ENCODE peak calls at places on chromosome 6, in seven cellular contexts. D is testis, N is PC-3, L is psoas muscle, F is HL-60, H is IMR-90, Q is lung. R is an unnamed sample. For H3K27me3, the result is how much of the 10 kb centered on the place peaks cover.

GRCh38 chr6:40806479-40806878 is 219.3 kb upstream of the LRFN2 start:
- DNase-seq in D (no peak), N (no peak), L (no peak), F (no peak), H (no peak), Q (no peak), R (no peak)

GRCh38 chr6:154672086-154672485 is 61.1 kb upstream of the SCAF8 start:
- DNase-seq in D (no peak), N (no peak), L (no peak), F (no peak), H (no peak), Q (no peak), R (no peak)

GRCh38 chr6:38391206-38391908 is 248.4 kb downstream of the BTBD9 start:
- DNase-seq in D (no peak), N (peak), L (no peak), F (no peak), H (peak), Q (no peak), R (no peak)

GRCh38 chr6:84575264-84575663 is 189.1 kb downstream of the TBX18 start:
- DNase-seq in D (no peak), N (peak), L (no peak), F (peak), H (no peak), Q (no peak), R (no peak)

GRCh38 chr6:170444056-170444505 is 109.0 kb downstream of the PSMB1 start:
- DNase-seq in D (peak), N (no peak), L (no peak), F (no peak), H (no peak), Q (no peak), R (no peak)

GRCh38 chr6:56484669-56485068 is 158.0 kb downstream of the DST start:
- DNase-seq in D (no peak), N (peak), L (no peak), F (no peak), H (peak), Q (no peak), R (no peak)

GRCh38 chr6:43836507-43836906 is 66.5 kb downstream of the VEGFA start:
- DNase-seq in D (no peak), N (no peak), L (no peak), F (no peak), H (peak), Q (no peak), R (no peak)

GRCh38 chr6:162621246-162621645 is 106.3 kb downstream of the PRKN start:
- DNase-seq in D (no peak), N (no peak), L (no peak), F (peak), H (no peak), Q (no peak), R (peak)

GRCh38 chr6:64505312-64505711 is 869.7 kb downstream of the PHF3 start:
- DNase-seq in D (peak), N (peak), L (no peak), F (peak), H (no peak), Q (no peak), R (no peak)

GRCh38 chr6:27188885-27189418 is 58.5 kb upstream of the PRSS16 start:
- DNase-seq in D (peak), N (peak), L (peak), F (peak), H (peak), Q (peak), R (no peak)

GRCh38 chr6:53240763-53241162 is 92.1 kb upstream of the GCM1 start:
- DNase-seq in D (no peak), N (no peak), L (no peak), F (peak), H (no peak), Q (no peak), R (no peak)

GRCh38 chr6:41785689-41786450 is 1.6 kb upstream of the TOMM6 start:
- DNase-seq in D (peak), N (no peak), L (peak), F (no peak), H (no peak), Q (no peak), R (no peak)

GRCh38 chr6:79684821-79685220 is 53.7 kb downstream of the SH3BGRL2 start:
- DNase-seq in D (no peak), N (no peak), L (no peak), F (no peak), H (no peak), Q (no peak), R (no peak)

GRCh38 chr6:155177369-155177961 is 86.3 kb upstream of the CLDN20 start:
- DNase-seq in D (peak), N (peak), L (no peak), F (peak), H (peak), Q (no peak), R (no peak)

GRCh38 chr6:63615590-63615989 is 20.0 kb upstream of the PHF3 start:
- DNase-seq in D (no peak), N (no peak), L (no peak), F (no peak), H (peak), Q (no peak), R (no peak)

GRCh38 chr6:26520088-26520839 is 17.9 kb upstream of the HMGN4 start:
- DNase-seq in D (peak), N (no peak), L (no peak), F (no peak), H (no peak), Q (no peak), R (peak)

GRCh38 chr6:71386215-71386614 is 97.6 kb downstream of the OGFRL1 start:
- DNase-seq in D (no peak), N (peak), L (no peak), F (no peak), H (no peak), Q (no peak), R (peak)

GRCh38 chr6:7224726-7225125 is 88.3 kb downstream of the SSR1 start:
- DNase-seq in D (peak), N (no peak), L (no peak), F (peak), H (no peak), Q (no peak), R (no peak)

GRCh38 chr6:35011096-35012041 is 122.3 kb downstream of the ANKS1A start:
- DNase-seq in D (no peak), N (no peak), L (no peak), F (no peak), H (no peak), Q (no peak), R (no peak)

GRCh38 chr6:20331042-20331441 is 70.6 kb upstream of the E2F3 start:
- DNase-seq in D (no peak), N (no peak), L (no peak), F (no peak), H (no peak), Q (no peak), R (no peak)

GRCh38 chr6:43090557-43090952 is 14.4 kb downstream of the PTK7 start:
- DNase-seq in D (no peak), N (peak), L (no peak), F (no peak), H (peak), Q (no peak), R (no peak)

GRCh38 chr6:169784941-169785340 is 33.5 kb downstream of the ERMARD start:
- DNase-seq in D (no peak), N (no peak), L (no peak), F (no peak), H (no peak), Q (no peak), R (no peak)

GRCh38 chr6:152380993-152381898 is 255.9 kb downstream of the SYNE1 start:
- DNase-seq in D (peak), N (peak), L (peak), F (no peak), H (peak), Q (peak), R (peak)

GRCh38 chr6:71028236-71028876 is 71.5 kb upstream of the B3GAT2 start:
- DNase-seq in D (no peak), N (no peak), L (no peak), F (no peak), H (no peak), Q (no peak), R (peak)

GRCh38 chr6:105401247-105402089 is 1.4 kb downstream of the PREP start:
- DNase-seq in D (no peak), N (no peak), L (no peak), F (no peak), H (peak), Q (no peak), R (peak)

GRCh38 chr6:169642455-169642854 is 59.4 kb downstream of the WDR27 start:
- DNase-seq in D (no peak), N (no peak), L (no peak), F (no peak), H (no peak), Q (no peak), R (no peak)

GRCh38 chr6:161511455-161512159 is 237.7 kb upstream of the AGPAT4 start:
- DNase-seq in D (no peak), N (no peak), L (no peak), F (no peak), H (no peak), Q (no peak), R (no peak)

GRCh38 chr6:146914563-146915483 is 289.4 kb upstream of the STXBP5 start:
- DNase-seq in D (peak), N (peak), L (peak), F (peak), H (peak), Q (no peak), R (peak)

GRCh38 chr6:144159231-144159630 is 8.9 kb downstream of the STX11 start:
- DNase-seq in D (no peak), N (no peak), L (no peak), F (no peak), H (no peak), Q (no peak), R (no peak)

GRCh38 chr6:20069130-20069529 is 143.1 kb downstream of the MBOAT1 start:
- DNase-seq in D (no peak), N (no peak), L (no peak), F (no peak), H (no peak), Q (no peak), R (no peak)

GRCh38 chr6:167789358-167789757 is 37.4 kb upstream of the AFDN start:
- DNase-seq in D (no peak), N (no peak), L (no peak), F (no peak), H (no peak), Q (no peak), R (no peak)

GRCh38 chr6:44569931-44570385 is 182.5 kb downstream of the CDC5L start:
- DNase-seq in D (peak), N (no peak), L (peak), F (peak), H (peak), Q (no peak), R (no peak)

GRCh38 chr6:158611039-158611438 is 33.5 kb downstream of the DYNLT1 start:
- DNase-seq in D (no peak), N (no peak), L (no peak), F (no peak), H (no peak), Q (no peak), R (no peak)

GRCh38 chr6:144216668-144217218 is 66.4 kb downstream of the STX11 start:
- DNase-seq in D (no peak), N (no peak), L (peak), F (peak), H (no peak), Q (no peak), R (no peak)

GRCh38 chr6:4809999-4810918 is 34.1 kb downstream of the CDYL start:
- DNase-seq in D (no peak), N (peak), L (no peak), F (no peak), H (peak), Q (no peak), R (peak)

GRCh38 chr6:68080074-68080473 is 555.0 kb upstream of the ADGRB3 start:
- DNase-seq in D (no peak), N (no peak), L (no peak), F (no peak), H (no peak), Q (no peak), R (no peak)

GRCh38 chr6:68082086-68082485 is 553.0 kb upstream of the ADGRB3 start:
- DNase-seq in D (no peak), N (no peak), L (no peak), F (no peak), H (no peak), Q (no peak), R (no peak)

GRCh38 chr6:68071740-68072139 is 563.3 kb upstream of the ADGRB3 start:
- DNase-seq in D (no peak), N (no peak), L (no peak), F (no peak), H (no peak), Q (no peak), R (no peak)

DNA sequence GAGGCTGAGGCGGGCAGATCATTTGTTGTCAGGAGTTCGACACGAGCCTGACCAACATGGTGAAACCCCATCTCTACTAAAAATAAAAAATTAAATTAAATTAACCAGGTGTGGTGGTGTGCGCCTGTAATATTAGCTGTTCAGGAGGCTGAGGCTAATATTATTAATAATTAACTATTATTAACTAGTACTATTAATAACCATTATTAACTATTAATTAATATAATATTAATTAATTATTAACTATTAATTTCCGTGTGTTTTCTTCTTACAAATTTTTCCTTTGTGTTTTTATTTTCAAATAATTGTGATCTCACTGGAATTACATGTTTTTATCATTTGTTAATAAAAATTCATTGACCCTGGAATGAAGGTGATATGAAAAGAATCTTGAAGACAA is 557.4 kb upstream of the ADGRB3 start:
- DNase-seq in D (no peak), N (no peak), L (no peak), F (no peak), H (no peak), Q (no peak), R (no peak)
- TF ChIP-seq CTCF in D (no peak), N (no peak), L (no peak), F (no peak), H (no peak), Q (no peak), R (no peak)

GRCh38 chr6:50722829-50723562 is 9.7 kb downstream of the TFAP2D start:
- DNase-seq in D (no peak), N (no peak), L (no peak), F (no peak), H (no peak), Q (no peak), R (no peak)

GRCh38 chr6:50720623-50721022 is 7.3 kb downstream of the TFAP2D start:
- DNase-seq in D (peak), N (peak), L (no peak), F (no peak), H (no peak), Q (no peak), R (peak)

GRCh38 chr6:50724381-50725124 is 11.2 kb downstream of the TFAP2D start:
- DNase-seq in D (no peak), N (no peak), L (no peak), F (no peak), H (no peak), Q (no peak), R (no peak)

GRCh38 chr6:50718566-50718965 is 5.2 kb downstream of the TFAP2D start:
- DNase-seq in D (no peak), N (no peak), L (no peak), F (no peak), H (no peak), Q (no peak), R (no peak)

DNA sequence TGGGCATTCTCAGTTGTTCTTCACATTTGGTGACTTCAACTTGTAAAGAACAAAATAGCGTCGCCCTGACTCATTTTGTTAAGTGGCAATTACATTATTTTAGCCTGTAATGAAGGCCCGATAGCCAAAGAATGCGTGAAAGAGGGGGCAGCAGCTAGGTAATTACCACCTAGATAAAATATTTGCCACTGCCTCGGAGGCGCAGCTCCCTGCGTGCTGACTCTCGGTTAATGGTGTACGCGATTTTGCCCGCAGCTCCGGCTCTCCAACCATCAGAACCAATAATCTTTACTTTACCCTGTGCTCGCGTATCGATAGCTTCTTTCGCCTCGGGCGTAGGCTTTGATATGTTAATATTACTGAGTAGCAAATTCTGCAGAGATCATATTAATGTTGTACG is 8.7 kb downstream of the TFAP2D start:
- DNase-seq in D (no peak), N (no peak), L (no peak), F (no peak), H (no peak), Q (no peak), R (no peak)
- H3K27me3 ChIP-seq in D (under half), N (half or more), L (under half), F (under half), H (under half), Q (under half), R (half or more)

DNA sequence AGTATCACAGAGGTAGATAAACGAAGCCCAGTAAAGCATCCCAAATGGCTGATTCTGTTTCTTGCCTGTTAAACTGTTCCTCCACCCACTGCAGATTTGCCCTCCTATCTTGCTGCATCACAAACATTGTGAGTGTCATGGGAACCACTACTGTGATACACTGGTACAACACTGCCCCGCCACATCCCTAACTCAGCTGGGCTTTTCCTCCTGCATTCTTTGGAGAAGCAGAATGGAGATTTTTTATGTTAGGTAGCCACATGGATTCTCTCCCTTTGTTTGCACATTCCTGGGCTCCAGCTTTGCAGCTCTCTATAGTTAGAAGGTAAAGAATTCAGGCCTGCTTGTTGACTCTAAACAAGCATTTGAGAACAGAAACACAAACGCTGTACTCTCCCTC is 234.1 kb downstream of the TMEM242 start:
- DNase-seq in D (no peak), N (no peak), L (no peak), F (no peak), H (peak), Q (no peak), R (peak)
- H3K27ac ChIP-seq in D (no peak), N (no peak), L (no peak), F (no peak), H (no peak), Q (no peak), R (no peak)

GRCh38 chr6:30966154-30966553 is 17.4 kb upstream of the MUC21 start:
- DNase-seq in D (no peak), N (no peak), L (no peak), F (no peak), H (no peak), Q (no peak), R (no peak)
- TF ChIP-seq CTCF in D (no peak), N (no peak), L (no peak), F (no peak), H (no peak), Q (no peak), R (no peak)

DNA sequence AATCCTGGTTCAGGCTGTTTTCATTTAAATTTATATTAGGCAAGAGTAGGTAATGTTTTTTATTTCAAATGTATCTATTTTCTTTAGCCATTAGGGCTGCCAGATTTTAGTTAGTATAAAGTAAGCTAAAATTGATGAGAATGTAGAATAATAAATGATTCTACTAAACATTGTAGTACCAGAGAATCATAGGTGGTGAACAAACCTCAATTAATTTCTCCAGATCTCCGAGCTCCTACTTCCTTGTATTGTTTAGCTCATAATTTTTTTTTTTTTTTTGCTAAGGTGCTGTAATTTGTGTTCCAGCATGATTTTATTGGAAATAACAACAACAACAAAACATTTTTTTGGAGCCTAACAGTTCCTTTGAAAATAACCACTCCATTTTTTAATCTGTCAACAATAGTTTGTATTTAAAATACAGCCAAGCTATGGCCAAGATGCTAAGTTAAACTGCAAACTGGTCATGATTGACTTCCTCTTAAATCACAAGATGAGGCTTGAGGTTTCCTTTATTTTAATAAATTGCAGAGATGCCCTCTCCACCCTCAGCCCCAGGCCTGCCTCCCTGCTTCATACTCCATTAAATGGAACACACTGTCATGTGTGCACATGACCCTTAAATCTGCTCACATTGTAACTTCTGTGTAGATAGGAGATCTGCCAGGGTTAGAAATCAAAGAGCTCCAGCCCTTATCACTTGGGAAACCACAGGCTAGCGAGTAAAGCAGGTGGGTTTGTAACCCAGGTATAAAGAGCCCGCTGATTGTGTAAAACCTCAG is 20.6 kb downstream of the DUSP22 start:
- DNase-seq in D (peak), N (no peak), L (no peak), F (peak), H (no peak), Q (no peak), R (no peak)
- H3K27me3 ChIP-seq in D (under half), N (under half), L (under half), F (under half), H (under half), Q (under half), R (under half)

GRCh38 chr6:140538926-140539325 is 1164.5 kb upstream of the CITED2 start:
- DNase-seq in D (no peak), N (peak), L (no peak), F (no peak), H (peak), Q (no peak), R (no peak)
- H3K27ac ChIP-seq in D (no peak), N (no peak), L (no peak), F (no peak), H (peak), Q (no peak), R (no peak)

DNA sequence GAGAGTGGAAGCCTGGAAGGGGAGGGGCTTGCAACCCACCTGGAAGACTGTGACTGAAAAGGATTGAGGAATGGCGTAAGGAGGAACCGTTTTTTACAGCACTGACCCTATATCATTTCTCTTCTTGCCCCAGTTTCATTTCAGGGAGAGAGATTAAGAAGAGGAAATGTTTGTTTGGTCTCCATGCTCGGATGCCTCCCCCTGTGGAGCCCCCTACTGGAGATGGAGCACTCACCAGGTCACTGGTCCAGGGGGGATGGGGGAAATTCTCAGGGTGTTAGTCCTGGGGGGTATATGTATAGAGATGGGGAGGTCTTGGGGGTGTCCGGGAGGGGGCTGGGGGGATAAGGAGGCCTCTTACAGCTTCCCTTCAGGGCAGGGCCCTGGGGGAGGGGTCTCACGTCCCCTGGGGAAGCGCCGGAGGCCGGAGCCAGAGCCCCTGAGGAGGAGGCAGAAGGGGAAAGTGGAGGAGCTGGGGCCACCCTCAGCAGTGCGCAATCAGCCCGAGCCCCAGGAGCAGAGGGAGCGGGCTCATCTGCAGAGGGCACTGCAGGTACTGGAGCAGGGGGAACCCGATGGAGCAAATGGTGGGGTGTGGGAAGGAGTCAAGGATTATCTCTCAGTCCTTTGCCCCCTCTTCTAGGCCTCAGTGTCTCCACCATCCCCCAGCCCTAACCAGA is 3.2 kb downstream of the CUTA start:
- DNase-seq in D (no peak), N (peak), L (no peak), F (peak), H (no peak), Q (no peak), R (no peak)
- TF ChIP-seq CTCF in D (no peak), N (peak), L (no peak), F (peak), H (peak), Q (no peak), R (peak)

R was measured in foreskin keratinocyte.